ENCODE peak calls at places on chromosomes 5 and 9, in six cellular contexts. One of them, this sample, is unnamed.

GRCh38 chr5:39190311-39191102 is 28.9 kb downstream of the FYB1 start:
- DNase-seq in left ventricle myocardium inferior: no peak
- DNase-seq in A549: no peak
- DNase-seq in heart right ventricle: no peak
- DNase-seq in cardiac muscle cell: no peak
- DNase-seq in MM.1S: no peak
- DNase-seq in this sample: no peak

GRCh38 chr5:67813879-67814539 is 401.5 kb upstream of the PIK3R1 start:
- DNase-seq in left ventricle myocardium inferior: no peak
- DNase-seq in A549: no peak
- DNase-seq in heart right ventricle: no peak
- DNase-seq in cardiac muscle cell: no peak
- DNase-seq in MM.1S: no peak
- DNase-seq in this sample: no peak

GRCh38 chr5:43642428-43642827 is 39.4 kb downstream of the NNT start:
- DNase-seq in left ventricle myocardium inferior: no peak
- DNase-seq in A549: no peak
- DNase-seq in heart right ventricle: no peak
- DNase-seq in cardiac muscle cell: no peak
- DNase-seq in MM.1S: no peak
- DNase-seq in this sample: no peak

GRCh38 chr9:91151014-91151740 is 210.5 kb downstream of the AUH start:
- DNase-seq in left ventricle myocardium inferior: no peak
- DNase-seq in A549: no peak
- DNase-seq in heart right ventricle: no peak
- DNase-seq in cardiac muscle cell: no peak
- DNase-seq in MM.1S: peak
- DNase-seq in this sample: no peak

GRCh38 chr5:120446896-120447295 is 17.2 kb upstream of the PRR16 start:
- DNase-seq in left ventricle myocardium inferior: no peak
- DNase-seq in A549: no peak
- DNase-seq in heart right ventricle: no peak
- DNase-seq in cardiac muscle cell: no peak
- DNase-seq in MM.1S: no peak
- DNase-seq in this sample: no peak

GRCh38 chr9:84301851-84302250 is 38.7 kb downstream of the SLC28A3 start:
- DNase-seq in left ventricle myocardium inferior: no peak
- DNase-seq in A549: no peak
- DNase-seq in heart right ventricle: no peak
- DNase-seq in cardiac muscle cell: no peak
- DNase-seq in MM.1S: no peak
- DNase-seq in this sample: no peak

GRCh38 chr5:41485533-41485932 is 24.9 kb downstream of the PLCXD3 start:
- DNase-seq in left ventricle myocardium inferior: no peak
- DNase-seq in A549: no peak
- DNase-seq in heart right ventricle: no peak
- DNase-seq in cardiac muscle cell: no peak
- DNase-seq in MM.1S: no peak
- DNase-seq in this sample: no peak

GRCh38 chr5:83703059-83703458 is 17.6 kb downstream of the HAPLN1 start:
- DNase-seq in left ventricle myocardium inferior: no peak
- DNase-seq in A549: no peak
- DNase-seq in heart right ventricle: no peak
- DNase-seq in cardiac muscle cell: no peak
- DNase-seq in MM.1S: no peak
- DNase-seq in this sample: no peak

GRCh38 chr9:123329329-123329955 is 26.6 kb upstream of the CRB2 start:
- DNase-seq in left ventricle myocardium inferior: no peak
- DNase-seq in A549: no peak
- DNase-seq in heart right ventricle: no peak
- DNase-seq in cardiac muscle cell: no peak
- DNase-seq in MM.1S: peak
- DNase-seq in this sample: no peak

GRCh38 chr5:4095918-4096630 is 500.4 kb downstream of the IRX1 start:
- DNase-seq in left ventricle myocardium inferior: peak
- DNase-seq in A549: no peak
- DNase-seq in heart right ventricle: no peak
- DNase-seq in cardiac muscle cell: no peak
- DNase-seq in MM.1S: no peak
- DNase-seq in this sample: no peak

GRCh38 chr9:98317134-98317857 is 61.8 kb upstream of the TBC1D2 start:
- DNase-seq in left ventricle myocardium inferior: no peak
- DNase-seq in A549: no peak
- DNase-seq in heart right ventricle: no peak
- DNase-seq in cardiac muscle cell: no peak
- DNase-seq in MM.1S: no peak
- DNase-seq in this sample: no peak

GRCh38 chr5:79546782-79547428 is 33.0 kb upstream of the HOMER1 start:
- DNase-seq in left ventricle myocardium inferior: no peak
- DNase-seq in A549: no peak
- DNase-seq in heart right ventricle: no peak
- DNase-seq in cardiac muscle cell: no peak
- DNase-seq in MM.1S: no peak
- DNase-seq in this sample: no peak

GRCh38 chr5:135360278-135361274 is 38.5 kb downstream of the MACROH2A1 start:
- DNase-seq in left ventricle myocardium inferior: no peak
- DNase-seq in A549: no peak
- DNase-seq in heart right ventricle: no peak
- DNase-seq in cardiac muscle cell: no peak
- DNase-seq in MM.1S: no peak
- DNase-seq in this sample: no peak

GRCh38 chr9:98315551-98316060 is 60.2 kb upstream of the TBC1D2 start:
- DNase-seq in left ventricle myocardium inferior: peak
- DNase-seq in A549: peak
- DNase-seq in heart right ventricle: peak
- DNase-seq in cardiac muscle cell: peak
- DNase-seq in MM.1S: peak
- DNase-seq in this sample: peak

GRCh38 chr9:112558476-112558875 is 71.8 kb downstream of the KIAA1958 start:
- DNase-seq in left ventricle myocardium inferior: no peak
- DNase-seq in A549: no peak
- DNase-seq in heart right ventricle: no peak
- DNase-seq in cardiac muscle cell: no peak
- DNase-seq in MM.1S: no peak
- DNase-seq in this sample: no peak

GRCh38 chr9:100428871-100429654 is 2.1 kb downstream of the MSANTD3 start:
- DNase-seq in left ventricle myocardium inferior: no peak
- DNase-seq in A549: peak
- DNase-seq in heart right ventricle: peak
- DNase-seq in cardiac muscle cell: no peak
- DNase-seq in MM.1S: no peak
- DNase-seq in this sample: peak

GRCh38 chr5:38745836-38746732 is 99.7 kb upstream of the OSMR start:
- DNase-seq in left ventricle myocardium inferior: no peak
- DNase-seq in A549: no peak
- DNase-seq in heart right ventricle: no peak
- DNase-seq in cardiac muscle cell: no peak
- DNase-seq in MM.1S: no peak
- DNase-seq in this sample: no peak

GRCh38 chr9:119273325-119273904 is 95.8 kb downstream of the BRINP1 start:
- DNase-seq in left ventricle myocardium inferior: no peak
- DNase-seq in A549: no peak
- DNase-seq in heart right ventricle: no peak
- DNase-seq in cardiac muscle cell: no peak
- DNase-seq in MM.1S: no peak
- DNase-seq in this sample: no peak

GRCh38 chr9:87556821-87557220 is 59.2 kb downstream of the DAPK1 start:
- DNase-seq in left ventricle myocardium inferior: peak
- DNase-seq in A549: no peak
- DNase-seq in heart right ventricle: peak
- DNase-seq in cardiac muscle cell: no peak
- DNase-seq in MM.1S: no peak
- DNase-seq in this sample: peak

GRCh38 chr9:128428644-128429504 is 8.2 kb downstream of the CERCAM start:
- DNase-seq in left ventricle myocardium inferior: no peak
- DNase-seq in A549: no peak
- DNase-seq in heart right ventricle: no peak
- DNase-seq in cardiac muscle cell: no peak
- DNase-seq in MM.1S: no peak
- DNase-seq in this sample: no peak

GRCh38 chr5:107253246-107253645 is 417.5 kb downstream of the EFNA5 start:
- DNase-seq in left ventricle myocardium inferior: no peak
- DNase-seq in A549: no peak
- DNase-seq in heart right ventricle: no peak
- DNase-seq in cardiac muscle cell: no peak
- DNase-seq in MM.1S: no peak
- DNase-seq in this sample: no peak

GRCh38 chr9:29939559-29939958 is 2366.3 kb upstream of the C9orf72 start:
- DNase-seq in left ventricle myocardium inferior: no peak
- DNase-seq in A549: no peak
- DNase-seq in heart right ventricle: no peak
- DNase-seq in cardiac muscle cell: no peak
- DNase-seq in MM.1S: no peak
- DNase-seq in this sample: no peak

GRCh38 chr9:83422512-83422911 is 115.7 kb downstream of the FRMD3 start:
- DNase-seq in left ventricle myocardium inferior: no peak
- DNase-seq in A549: no peak
- DNase-seq in heart right ventricle: peak
- DNase-seq in cardiac muscle cell: no peak
- DNase-seq in MM.1S: no peak
- DNase-seq in this sample: no peak

GRCh38 chr5:139745121-139745799 is 50.3 kb upstream of the PSD2 start:
- DNase-seq in left ventricle myocardium inferior: peak
- DNase-seq in A549: peak
- DNase-seq in heart right ventricle: no peak
- DNase-seq in cardiac muscle cell: no peak
- DNase-seq in MM.1S: no peak
- DNase-seq in this sample: peak
- H3K4me3 ChIP-seq in left ventricle myocardium inferior: no peak
- H3K4me3 ChIP-seq in A549: peak
- H3K4me3 ChIP-seq in heart right ventricle: no peak
- H3K4me3 ChIP-seq in cardiac muscle cell: no peak
- H3K4me3 ChIP-seq in MM.1S: no peak
- H3K4me3 ChIP-seq in this sample: no peak

DNA sequence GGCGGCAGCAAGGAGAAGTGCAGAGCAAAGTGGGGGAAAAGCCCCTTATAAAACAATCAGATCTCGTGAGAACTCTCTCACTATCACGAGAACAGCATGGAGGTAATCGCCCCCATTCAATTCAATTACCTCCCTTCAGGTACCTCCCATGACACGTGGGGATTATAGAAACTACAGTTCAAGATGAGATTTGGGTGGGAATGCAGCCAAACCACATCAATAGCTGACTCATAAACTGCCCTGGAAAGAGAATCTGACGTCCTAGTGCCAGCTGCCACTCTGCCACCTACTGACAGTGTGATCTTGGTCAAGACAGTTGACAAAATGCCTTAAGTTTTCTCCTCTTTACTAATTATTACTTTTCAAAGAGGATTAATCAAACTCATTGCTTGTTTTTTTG is 128.3 kb downstream of the GPBP1 start:
- DNase-seq in left ventricle myocardium inferior: no peak
- DNase-seq in A549: peak
- DNase-seq in heart right ventricle: no peak
- DNase-seq in cardiac muscle cell: no peak
- DNase-seq in MM.1S: peak
- DNase-seq in this sample: no peak
- TF ChIP-seq CTCF in left ventricle myocardium inferior: no peak
- TF ChIP-seq CTCF in A549: peak
- TF ChIP-seq CTCF in heart right ventricle: no peak
- TF ChIP-seq CTCF in cardiac muscle cell: no peak
- TF ChIP-seq CTCF in MM.1S: peak
- TF ChIP-seq CTCF in this sample: no peak

DNA sequence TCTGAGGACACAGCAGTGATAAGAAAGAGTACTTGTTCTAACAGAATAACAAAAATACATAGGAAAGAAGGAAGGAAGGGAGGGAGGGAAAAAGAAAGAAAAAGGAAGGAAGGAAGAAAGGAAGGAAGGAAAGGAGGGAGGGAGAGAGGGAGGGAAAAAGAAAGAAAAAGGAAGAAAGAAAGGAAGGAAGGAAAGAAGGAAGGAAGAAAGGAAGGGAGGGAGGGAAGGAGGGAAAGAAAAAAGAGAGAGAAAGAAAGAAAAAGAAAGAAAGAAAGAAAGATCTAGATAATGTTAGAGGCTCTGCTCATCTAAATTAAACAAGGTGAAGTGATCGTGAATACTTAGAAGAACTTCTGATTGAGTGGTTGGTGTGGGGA is 29.8 kb downstream of the DUSP1 start:
- DNase-seq in left ventricle myocardium inferior: no peak
- DNase-seq in A549: no peak
- DNase-seq in heart right ventricle: no peak
- DNase-seq in cardiac muscle cell: no peak
- DNase-seq in MM.1S: no peak
- DNase-seq in this sample: no peak
- H3K27ac ChIP-seq in left ventricle myocardium inferior: peak
- H3K27ac ChIP-seq in A549: peak
- H3K27ac ChIP-seq in heart right ventricle: peak
- H3K27ac ChIP-seq in cardiac muscle cell: no peak
- H3K27ac ChIP-seq in MM.1S: no peak
- H3K27ac ChIP-seq in this sample: peak

GRCh38 chr5:88876714-88877113 is 6.3 kb downstream of the MEF2C start:
- DNase-seq in left ventricle myocardium inferior: no peak
- DNase-seq in A549: no peak
- DNase-seq in heart right ventricle: no peak
- DNase-seq in cardiac muscle cell: no peak
- DNase-seq in MM.1S: no peak
- DNase-seq in this sample: no peak
- H3K4me3 ChIP-seq in left ventricle myocardium inferior: peak
- H3K4me3 ChIP-seq in A549: no peak
- H3K4me3 ChIP-seq in heart right ventricle: no peak
- H3K4me3 ChIP-seq in cardiac muscle cell: no peak
- H3K4me3 ChIP-seq in MM.1S: peak
- H3K4me3 ChIP-seq in this sample: no peak

This sample was measured in right atrium auricular region.